ENCODE peak calls at places on chromosomes 13 and 19, in five cellular contexts. J, V, I, A and O are unnamed samples.

GRCh38 chr19:35265126-35265995 is 3.4 kb upstream of the USF2 start:
- DNase-seq in J (no peak), V (no peak), I (peak; percentile 22), A (no peak), O (no peak)

GRCh38 chr19:46080561-46080960 is 39.8 kb upstream of the IGFL4 start:
- DNase-seq in J (no peak), V (no peak), I (no peak), A (peak; percentile 92), O (peak; percentile 87)

GRCh38 chr13:38693168-38693567 is 6.3 kb downstream of the FREM2 start:
- DNase-seq in J (no peak), V (no peak), I (no peak), A (no peak), O (no peak)

GRCh38 chr13:112713517-112714253 is 23.8 kb downstream of the ATP11A start:
- DNase-seq in J (no peak), V (no peak), I (no peak), A (no peak), O (no peak)

GRCh38 chr13:113491418-113491883 is 940 bp upstream of the DCUN1D2 start:
- DNase-seq in J (peak; percentile 54), V (peak; percentile 21), I (no peak), A (peak; percentile 14), O (peak; percentile 54)

GRCh38 chr19:38596057-38596981 is 21.4 kb downstream of the MAP4K1 start:
- DNase-seq in J (peak; percentile 91), V (peak; percentile 85), I (peak; percentile 96), A (no peak), O (peak; percentile 4)

GRCh38 chr19:33278403-33279269 is 23.7 kb downstream of the CEBPA start:
- DNase-seq in J (no peak), V (no peak), I (no peak), A (no peak), O (no peak)

GRCh38 chr13:94595006-94595942 is 678 bp downstream of the TGDS start:
- DNase-seq in J (peak; percentile 32), V (peak; percentile 6), I (peak; percentile 45), A (peak; percentile 30), O (peak; percentile 53)

GRCh38 chr13:99278199-99278598 is 20.0 kb upstream of the GPR18 start:
- DNase-seq in J (no peak), V (no peak), I (no peak), A (no peak), O (no peak)

GRCh38 chr13:49302817-49303216 is 55.1 kb downstream of the CDADC1 start:
- DNase-seq in J (no peak), V (no peak), I (no peak), A (no peak), O (no peak)

GRCh38 chr13:71285700-71286099 is 581.3 kb downstream of the DACH1 start:
- DNase-seq in J (peak; percentile 22), V (no peak), I (no peak), A (no peak), O (peak; percentile 9)

GRCh38 chr19:33225458-33225925 is at the start of gene SLC7A10:
- DNase-seq in J (no peak), V (no peak), I (no peak), A (no peak), O (no peak)

GRCh38 chr19:42389899-42390298 is at the start of gene CNFN:
- DNase-seq in J (no peak), V (no peak), I (no peak), A (no peak), O (no peak)

GRCh38 chr19:18194208-18194530 is 1.2 kb downstream of the MPV17L2 start:
- DNase-seq in J (no peak), V (no peak), I (no peak), A (no peak), O (no peak)

GRCh38 chr19:43408043-43408442 is 6.6 kb upstream of the TEX101 start:
- DNase-seq in J (no peak), V (no peak), I (no peak), A (no peak), O (no peak)

GRCh38 chr19:36182612-36183454 is 30.6 kb upstream of the COX7A1 start:
- DNase-seq in J (peak; percentile 87), V (no peak), I (peak; percentile 48), A (peak; percentile 77), O (no peak)

GRCh38 chr13:100344544-100344943 is 244.0 kb downstream of the GGACT start:
- DNase-seq in J (no peak), V (no peak), I (no peak), A (no peak), O (no peak)

GRCh38 chr19:19774354-19775033 is 41.6 kb upstream of the ZNF14 start:
- DNase-seq in J (no peak), V (no peak), I (no peak), A (no peak), O (peak; percentile 37)

GRCh38 chr13:99442273-99442895 is 58.9 kb upstream of the TM9SF2 start:
- DNase-seq in J (peak; percentile 46), V (peak; percentile 32), I (no peak), A (peak; percentile 45), O (peak; percentile 51)

GRCh38 chr19:1634938-1635243 is 17.5 kb downstream of the TCF3 start:
- DNase-seq in J (no peak), V (no peak), I (no peak), A (no peak), O (no peak)

GRCh38 chr19:58218899-58219298 is 9.8 kb upstream of the ZNF544 start:
- DNase-seq in J (peak; percentile 68), V (no peak), I (peak; percentile 73), A (no peak), O (no peak)

DNA sequence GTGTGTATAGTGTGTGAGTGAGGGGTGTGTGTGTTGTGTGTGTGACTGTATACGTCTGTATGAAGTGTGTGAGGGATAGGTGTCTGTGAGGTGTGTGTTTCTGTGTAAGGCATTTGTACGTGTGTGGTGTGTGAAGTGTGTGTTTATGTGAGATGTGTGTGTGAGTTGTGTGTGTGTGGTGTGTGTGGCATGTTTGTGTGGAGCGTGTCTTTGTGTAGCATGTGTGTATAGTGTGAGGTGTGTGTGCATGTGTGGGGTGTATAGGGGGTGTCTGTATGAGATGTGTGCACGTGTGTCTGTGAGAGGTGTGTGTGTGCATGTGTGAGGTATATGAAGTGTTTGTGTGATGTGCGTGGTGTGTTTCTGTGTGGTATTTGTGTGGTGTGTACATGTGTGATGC is 13.2 kb upstream of the TNFRSF19 start:
- DNase-seq in J (no peak), V (no peak), I (no peak), A (no peak), O (no peak)
- H3K23ac ChIP-seq in J (no peak overlapping the region), V (no peak overlapping the region), I (no peak overlapping the region), A (no peak overlapping the region), O (no peak overlapping the region)

GRCh38 chr13:108558489-108558888 is 70.9 kb upstream of the MYO16 start:
- DNase-seq in J (no peak), V (no peak), I (no peak), A (no peak), O (no peak)

GRCh38 chr13:108561152-108561551 is 68.3 kb upstream of the MYO16 start:
- DNase-seq in J (no peak), V (no peak), I (no peak), A (no peak), O (no peak)

DNA sequence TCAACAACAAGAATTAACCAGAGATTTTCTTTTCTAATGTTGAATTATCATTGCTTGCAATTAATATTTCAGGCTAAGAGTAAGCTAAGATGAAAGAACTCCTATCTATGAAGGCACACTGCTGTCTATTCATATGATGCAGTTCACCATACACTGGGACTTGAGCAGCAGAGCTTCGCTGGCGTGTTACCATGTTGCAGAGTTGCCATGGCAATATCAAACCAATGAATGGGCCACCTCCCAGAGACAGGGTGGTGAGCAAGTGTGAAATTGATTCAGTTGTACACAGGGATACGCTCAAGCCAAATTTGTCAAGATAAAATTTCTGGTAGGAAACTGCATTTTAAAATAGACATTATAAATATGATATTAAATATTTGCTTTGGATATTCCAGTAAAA is 69.3 kb upstream of the MYO16 start:
- DNase-seq in J (peak; percentile 4), V (peak; percentile 3), I (no peak), A (no peak), O (no peak)
- H3K23ac ChIP-seq in J (no peak overlapping the region), V (no peak overlapping the region), I (no peak overlapping the region), A (no peak overlapping the region), O (no peak overlapping the region)

GRCh38 chr19:49565261-49565660 is 15.1 kb downstream of the NOSIP start:
- DNase-seq in J (no peak), V (no peak), I (no peak), A (no peak), O (no peak)
- H3K23ac ChIP-seq in J (no peak overlapping the region), V (no peak overlapping the region), I (no peak overlapping the region), A (no peak overlapping the region), O (no peak overlapping the region)

GRCh38 chr19:12992729-12993128 is 2.5 kb upstream of the NFIX start:
- DNase-seq in J (no peak), V (no peak), I (no peak), A (no peak), O (no peak)

GRCh38 chr19:12993562-12993961 is 1.7 kb upstream of the NFIX start:
- DNase-seq in J (no peak), V (no peak), I (no peak), A (no peak), O (no peak)

GRCh38 chr19:12995596-12996541 is 594 bp downstream of the NFIX start:
- DNase-seq in J (no peak), V (no peak), I (no peak), A (peak; percentile 30), O (peak; percentile 45)

GRCh38 chr19:12996542-12997094 is 1.3 kb downstream of the NFIX start:
- DNase-seq in J (peak; percentile 33), V (no peak), I (peak; percentile 59), A (peak; percentile 22), O (no peak)

DNA sequence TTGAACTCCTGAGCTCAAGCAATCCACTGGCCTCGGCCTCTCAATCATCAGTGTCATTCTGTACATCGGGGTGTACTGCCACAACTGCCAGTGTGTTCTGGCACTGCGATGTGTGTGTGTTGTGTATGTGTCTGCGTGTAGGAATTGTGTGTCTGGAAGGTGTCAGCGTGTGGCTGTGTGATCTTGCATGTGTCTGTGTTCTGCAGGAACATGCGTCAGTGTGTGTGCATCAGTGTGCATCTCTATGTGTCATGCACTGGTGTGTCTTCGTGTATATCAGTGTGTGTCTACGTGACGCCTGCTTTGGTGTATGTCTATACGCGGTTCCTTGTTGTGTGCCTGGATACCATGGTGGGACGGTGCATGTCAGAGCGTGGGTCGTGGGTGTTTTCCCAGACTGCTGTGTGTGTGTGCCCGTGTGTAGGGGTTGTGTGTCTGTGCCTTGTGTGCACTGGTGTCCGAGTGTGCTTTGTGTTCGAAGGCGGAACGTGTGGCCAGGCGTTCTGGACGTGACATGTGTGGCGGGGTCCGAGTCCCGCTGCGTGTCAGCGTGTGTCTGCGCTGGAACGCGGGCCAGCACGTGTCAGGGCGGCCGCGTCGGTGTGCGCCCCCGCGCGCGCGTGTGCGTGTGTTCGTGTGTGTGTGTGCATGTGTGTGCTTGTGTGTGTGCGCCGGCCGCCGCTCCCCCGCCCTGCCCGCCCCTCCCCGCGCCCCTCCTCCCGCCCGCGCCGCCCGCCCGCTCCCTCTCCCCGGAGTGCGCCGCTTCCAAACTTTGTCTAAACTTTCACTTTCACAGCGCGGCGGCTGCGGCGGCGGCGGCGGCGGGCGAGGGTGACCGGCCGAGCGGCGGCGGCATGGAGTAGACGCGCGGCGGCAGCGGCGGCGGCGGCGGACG is at the start of gene NFIX:
- DNase-seq in J (no peak), V (no peak), I (no peak), A (peak; percentile 39), O (peak; percentile 69)
- H3K23ac ChIP-seq in J (peak within 1 kb of the TSS; percentile 92), V (peak within 1 kb of the TSS; percentile 96), I (no peak within 1 kb of the TSS), A (peak within 1 kb of the TSS; percentile 89), O (peak within 1 kb of the TSS; percentile 14)

GRCh38 chr19:30116530-30116929 is 174.5 kb downstream of the URI1 start:
- DNase-seq in J (no peak), V (no peak), I (no peak), A (no peak), O (no peak)
- H3K23ac ChIP-seq in J (no peak overlapping the region), V (no peak overlapping the region), I (no peak overlapping the region), A (no peak overlapping the region), O (no peak overlapping the region)

GRCh38 chr13:35448465-35448864 is 28.0 kb downstream of the MAB21L1 start:
- DNase-seq in J (no peak), V (no peak), I (no peak), A (no peak), O (no peak)
- H3K23ac ChIP-seq in J (no peak overlapping the region), V (no peak overlapping the region), I (no peak overlapping the region), A (no peak overlapping the region), O (no peak overlapping the region)